ENCODE peak calls at places on chromosomes 6 and 20, in ten cellular contexts. One of them, this sample, is unnamed.

GRCh38 chr6:129679250-129679649 is 30.7 kb downstream of the ARHGAP18 start:
- DNase-seq in EL: peak
- DNase-seq in SW480: no peak
- DNase-seq in RWPE1: no peak
- DNase-seq in T follicular helper cell: no peak
- DNase-seq in aorta: no peak
- DNase-seq in MCF 10A: no peak
- DNase-seq in stimulated activated CD4-positive, alpha-beta T cell treated with anti-CD3 and anti-CD28 coated beads, Interleukin-2, amount 100 ng/mL, for 48 hours: no peak
- DNase-seq in left colon: no peak
- DNase-seq in Caki2: no peak
- DNase-seq in this sample: no peak

GRCh38 chr6:130922922-130923321 is 95.7 kb downstream of the SMLR1 start:
- DNase-seq in stimulated activated CD4-positive, alpha-beta T cell treated with anti-CD3 and anti-CD28 coated beads, Interleukin-2, amount 100 ng/mL, for 48 hours: no peak
- DNase-seq in T follicular helper cell: no peak
- DNase-seq in MCF 10A: no peak
- DNase-seq in RWPE1: no peak
- DNase-seq in Caki2: no peak
- DNase-seq in left colon: no peak
- DNase-seq in aorta: no peak
- DNase-seq in SW480: no peak
- DNase-seq in EL: no peak
- DNase-seq in this sample: no peak

GRCh38 chr6:8268156-8268555 is 165.8 kb upstream of the EEF1E1 start:
- DNase-seq in MCF 10A: peak
- DNase-seq in EL: no peak
- DNase-seq in RWPE1: no peak
- DNase-seq in left colon: no peak
- DNase-seq in Caki2: no peak
- DNase-seq in aorta: no peak
- DNase-seq in T follicular helper cell: no peak
- DNase-seq in stimulated activated CD4-positive, alpha-beta T cell treated with anti-CD3 and anti-CD28 coated beads, Interleukin-2, amount 100 ng/mL, for 48 hours: no peak
- DNase-seq in SW480: no peak
- DNase-seq in this sample: no peak

GRCh38 chr20:25279403-25279802 is 31.5 kb downstream of the PYGB start:
- DNase-seq in aorta: peak
- DNase-seq in Caki2: no peak
- DNase-seq in MCF 10A: no peak
- DNase-seq in RWPE1: no peak
- DNase-seq in EL: no peak
- DNase-seq in SW480: no peak
- DNase-seq in left colon: peak
- DNase-seq in T follicular helper cell: no peak
- DNase-seq in stimulated activated CD4-positive, alpha-beta T cell treated with anti-CD3 and anti-CD28 coated beads, Interleukin-2, amount 100 ng/mL, for 48 hours: no peak
- DNase-seq in this sample: no peak

GRCh38 chr20:62540504-62540903 is 64.7 kb upstream of the GATA5 start:
- DNase-seq in RWPE1: no peak
- DNase-seq in MCF 10A: no peak
- DNase-seq in aorta: no peak
- DNase-seq in Caki2: no peak
- DNase-seq in SW480: no peak
- DNase-seq in T follicular helper cell: no peak
- DNase-seq in left colon: no peak
- DNase-seq in stimulated activated CD4-positive, alpha-beta T cell treated with anti-CD3 and anti-CD28 coated beads, Interleukin-2, amount 100 ng/mL, for 48 hours: no peak
- DNase-seq in EL: no peak
- DNase-seq in this sample: no peak

GRCh38 chr6:155381856-155382690 is 67.8 kb upstream of the TFB1M start:
- DNase-seq in T follicular helper cell: no peak
- DNase-seq in aorta: no peak
- DNase-seq in SW480: no peak
- DNase-seq in left colon: no peak
- DNase-seq in MCF 10A: peak
- DNase-seq in EL: peak
- DNase-seq in stimulated activated CD4-positive, alpha-beta T cell treated with anti-CD3 and anti-CD28 coated beads, Interleukin-2, amount 100 ng/mL, for 48 hours: no peak
- DNase-seq in RWPE1: no peak
- DNase-seq in Caki2: no peak
- DNase-seq in this sample: no peak

GRCh38 chr20:5770987-5771318 is 20.8 kb downstream of the SHLD1 start:
- DNase-seq in left colon: no peak
- DNase-seq in T follicular helper cell: no peak
- DNase-seq in MCF 10A: no peak
- DNase-seq in stimulated activated CD4-positive, alpha-beta T cell treated with anti-CD3 and anti-CD28 coated beads, Interleukin-2, amount 100 ng/mL, for 48 hours: no peak
- DNase-seq in aorta: no peak
- DNase-seq in SW480: no peak
- DNase-seq in EL: no peak
- DNase-seq in RWPE1: no peak
- DNase-seq in Caki2: no peak
- DNase-seq in this sample: no peak

GRCh38 chr20:47220161-47220582 is 136.3 kb downstream of the ZMYND8 start:
- DNase-seq in RWPE1: peak
- DNase-seq in Caki2: no peak
- DNase-seq in aorta: no peak
- DNase-seq in SW480: peak
- DNase-seq in stimulated activated CD4-positive, alpha-beta T cell treated with anti-CD3 and anti-CD28 coated beads, Interleukin-2, amount 100 ng/mL, for 48 hours: peak
- DNase-seq in T follicular helper cell: peak
- DNase-seq in left colon: no peak
- DNase-seq in MCF 10A: peak
- DNase-seq in EL: peak
- DNase-seq in this sample: peak

GRCh38 chr6:87071683-87072082 is 23.2 kb downstream of the CGA start:
- DNase-seq in aorta: no peak
- DNase-seq in left colon: no peak
- DNase-seq in stimulated activated CD4-positive, alpha-beta T cell treated with anti-CD3 and anti-CD28 coated beads, Interleukin-2, amount 100 ng/mL, for 48 hours: no peak
- DNase-seq in MCF 10A: no peak
- DNase-seq in T follicular helper cell: no peak
- DNase-seq in RWPE1: no peak
- DNase-seq in EL: no peak
- DNase-seq in SW480: no peak
- DNase-seq in Caki2: no peak
- DNase-seq in this sample: no peak

GRCh38 chr6:83517500-83517899 is 5.2 kb downstream of the PRSS35 start:
- DNase-seq in RWPE1: no peak
- DNase-seq in T follicular helper cell: no peak
- DNase-seq in left colon: no peak
- DNase-seq in SW480: no peak
- DNase-seq in Caki2: no peak
- DNase-seq in MCF 10A: no peak
- DNase-seq in EL: no peak
- DNase-seq in aorta: no peak
- DNase-seq in stimulated activated CD4-positive, alpha-beta T cell treated with anti-CD3 and anti-CD28 coated beads, Interleukin-2, amount 100 ng/mL, for 48 hours: no peak
- DNase-seq in this sample: no peak

GRCh38 chr6:47413752-47414516 is 63.7 kb upstream of the CD2AP start:
- DNase-seq in aorta: no peak
- DNase-seq in EL: peak
- DNase-seq in T follicular helper cell: peak
- DNase-seq in left colon: no peak
- DNase-seq in Caki2: peak
- DNase-seq in SW480: peak
- DNase-seq in MCF 10A: peak
- DNase-seq in RWPE1: peak
- DNase-seq in stimulated activated CD4-positive, alpha-beta T cell treated with anti-CD3 and anti-CD28 coated beads, Interleukin-2, amount 100 ng/mL, for 48 hours: no peak
- DNase-seq in this sample: peak

GRCh38 chr6:111692327-111693164 is 86.9 kb upstream of the TRAF3IP2 start:
- DNase-seq in Caki2: no peak
- DNase-seq in MCF 10A: no peak
- DNase-seq in stimulated activated CD4-positive, alpha-beta T cell treated with anti-CD3 and anti-CD28 coated beads, Interleukin-2, amount 100 ng/mL, for 48 hours: no peak
- DNase-seq in RWPE1: no peak
- DNase-seq in SW480: peak
- DNase-seq in left colon: peak
- DNase-seq in T follicular helper cell: no peak
- DNase-seq in aorta: no peak
- DNase-seq in EL: no peak
- DNase-seq in this sample: no peak

GRCh38 chr20:53330744-53331143 is 262.9 kb downstream of the ZNF217 start:
- DNase-seq in stimulated activated CD4-positive, alpha-beta T cell treated with anti-CD3 and anti-CD28 coated beads, Interleukin-2, amount 100 ng/mL, for 48 hours: no peak
- DNase-seq in SW480: no peak
- DNase-seq in T follicular helper cell: no peak
- DNase-seq in MCF 10A: no peak
- DNase-seq in Caki2: no peak
- DNase-seq in RWPE1: no peak
- DNase-seq in EL: no peak
- DNase-seq in left colon: no peak
- DNase-seq in aorta: no peak
- DNase-seq in this sample: no peak

GRCh38 chr6:340991-341827 is 48.9 kb downstream of the DUSP22 start:
- DNase-seq in SW480: no peak
- DNase-seq in left colon: peak
- DNase-seq in T follicular helper cell: no peak
- DNase-seq in MCF 10A: peak
- DNase-seq in RWPE1: no peak
- DNase-seq in Caki2: no peak
- DNase-seq in aorta: peak
- DNase-seq in EL: no peak
- DNase-seq in stimulated activated CD4-positive, alpha-beta T cell treated with anti-CD3 and anti-CD28 coated beads, Interleukin-2, amount 100 ng/mL, for 48 hours: no peak
- DNase-seq in this sample: no peak

GRCh38 chr6:166166314-166167257 is 1.1 kb downstream of the TBXT start:
- DNase-seq in T follicular helper cell: no peak
- DNase-seq in MCF 10A: no peak
- DNase-seq in EL: no peak
- DNase-seq in left colon: no peak
- DNase-seq in Caki2: no peak
- DNase-seq in aorta: no peak
- DNase-seq in RWPE1: no peak
- DNase-seq in SW480: no peak
- DNase-seq in stimulated activated CD4-positive, alpha-beta T cell treated with anti-CD3 and anti-CD28 coated beads, Interleukin-2, amount 100 ng/mL, for 48 hours: no peak
- DNase-seq in this sample: no peak

GRCh38 chr6:107820571-107821261 is 3.4 kb downstream of the SCML4 start:
- DNase-seq in MCF 10A: peak
- DNase-seq in RWPE1: no peak
- DNase-seq in EL: peak
- DNase-seq in left colon: no peak
- DNase-seq in SW480: no peak
- DNase-seq in T follicular helper cell: no peak
- DNase-seq in stimulated activated CD4-positive, alpha-beta T cell treated with anti-CD3 and anti-CD28 coated beads, Interleukin-2, amount 100 ng/mL, for 48 hours: no peak
- DNase-seq in aorta: no peak
- DNase-seq in Caki2: no peak
- DNase-seq in this sample: peak

GRCh38 chr20:46651091-46651962 is at the start of gene SLC13A3:
- DNase-seq in MCF 10A: no peak
- DNase-seq in SW480: no peak
- DNase-seq in stimulated activated CD4-positive, alpha-beta T cell treated with anti-CD3 and anti-CD28 coated beads, Interleukin-2, amount 100 ng/mL, for 48 hours: no peak
- DNase-seq in left colon: no peak
- DNase-seq in RWPE1: no peak
- DNase-seq in T follicular helper cell: no peak
- DNase-seq in aorta: no peak
- DNase-seq in Caki2: no peak
- DNase-seq in EL: no peak
- DNase-seq in this sample: no peak

GRCh38 chr6:117280922-117281321 is 15.6 kb downstream of the VGLL2 start:
- DNase-seq in EL: peak
- DNase-seq in left colon: no peak
- DNase-seq in MCF 10A: peak
- DNase-seq in aorta: no peak
- DNase-seq in T follicular helper cell: no peak
- DNase-seq in stimulated activated CD4-positive, alpha-beta T cell treated with anti-CD3 and anti-CD28 coated beads, Interleukin-2, amount 100 ng/mL, for 48 hours: no peak
- DNase-seq in SW480: no peak
- DNase-seq in Caki2: no peak
- DNase-seq in RWPE1: no peak
- DNase-seq in this sample: peak

GRCh38 chr6:74578339-74578738 is 627.5 kb downstream of the COL12A1 start:
- DNase-seq in SW480: no peak
- DNase-seq in T follicular helper cell: no peak
- DNase-seq in MCF 10A: peak
- DNase-seq in stimulated activated CD4-positive, alpha-beta T cell treated with anti-CD3 and anti-CD28 coated beads, Interleukin-2, amount 100 ng/mL, for 48 hours: no peak
- DNase-seq in RWPE1: no peak
- DNase-seq in Caki2: peak
- DNase-seq in EL: peak
- DNase-seq in aorta: no peak
- DNase-seq in left colon: no peak
- DNase-seq in this sample: no peak

GRCh38 chr20:37364927-37365272 is 19.0 kb downstream of the SRC start:
- DNase-seq in left colon: no peak
- DNase-seq in SW480: no peak
- DNase-seq in Caki2: no peak
- DNase-seq in aorta: peak
- DNase-seq in MCF 10A: no peak
- DNase-seq in EL: no peak
- DNase-seq in T follicular helper cell: no peak
- DNase-seq in RWPE1: no peak
- DNase-seq in stimulated activated CD4-positive, alpha-beta T cell treated with anti-CD3 and anti-CD28 coated beads, Interleukin-2, amount 100 ng/mL, for 48 hours: no peak
- DNase-seq in this sample: no peak

GRCh38 chr6:90162648-90163409 is 133.8 kb downstream of the BACH2 start:
- DNase-seq in SW480: no peak
- DNase-seq in MCF 10A: no peak
- DNase-seq in T follicular helper cell: no peak
- DNase-seq in EL: no peak
- DNase-seq in left colon: no peak
- DNase-seq in stimulated activated CD4-positive, alpha-beta T cell treated with anti-CD3 and anti-CD28 coated beads, Interleukin-2, amount 100 ng/mL, for 48 hours: no peak
- DNase-seq in Caki2: no peak
- DNase-seq in aorta: no peak
- DNase-seq in RWPE1: no peak
- DNase-seq in this sample: no peak

GRCh38 chr6:39335780-39336541 is 13.5 kb upstream of the KCNK16 start:
- DNase-seq in stimulated activated CD4-positive, alpha-beta T cell treated with anti-CD3 and anti-CD28 coated beads, Interleukin-2, amount 100 ng/mL, for 48 hours: no peak
- DNase-seq in SW480: peak
- DNase-seq in T follicular helper cell: no peak
- DNase-seq in EL: peak
- DNase-seq in Caki2: no peak
- DNase-seq in MCF 10A: no peak
- DNase-seq in left colon: no peak
- DNase-seq in aorta: no peak
- DNase-seq in RWPE1: no peak
- DNase-seq in this sample: no peak

GRCh38 chr20:21109144-21109543 is 3.0 kb upstream of the LINC00237 start:
- DNase-seq in left colon: no peak
- DNase-seq in Caki2: no peak
- DNase-seq in aorta: no peak
- DNase-seq in MCF 10A: peak
- DNase-seq in SW480: peak
- DNase-seq in T follicular helper cell: no peak
- DNase-seq in stimulated activated CD4-positive, alpha-beta T cell treated with anti-CD3 and anti-CD28 coated beads, Interleukin-2, amount 100 ng/mL, for 48 hours: no peak
- DNase-seq in EL: no peak
- DNase-seq in RWPE1: no peak
- DNase-seq in this sample: no peak

GRCh38 chr20:63527184-63527583 is 6.6 kb downstream of the PPDPF start:
- DNase-seq in Caki2: no peak
- DNase-seq in T follicular helper cell: no peak
- DNase-seq in aorta: peak
- DNase-seq in MCF 10A: no peak
- DNase-seq in RWPE1: no peak
- DNase-seq in stimulated activated CD4-positive, alpha-beta T cell treated with anti-CD3 and anti-CD28 coated beads, Interleukin-2, amount 100 ng/mL, for 48 hours: no peak
- DNase-seq in SW480: no peak
- DNase-seq in EL: no peak
- DNase-seq in left colon: no peak
- DNase-seq in this sample: no peak

GRCh38 chr6:106085984-106086832 is at the start of gene PRDM1:
- DNase-seq in Caki2: peak
- DNase-seq in RWPE1: peak
- DNase-seq in SW480: peak
- DNase-seq in MCF 10A: peak
- DNase-seq in T follicular helper cell: peak
- DNase-seq in aorta: peak
- DNase-seq in stimulated activated CD4-positive, alpha-beta T cell treated with anti-CD3 and anti-CD28 coated beads, Interleukin-2, amount 100 ng/mL, for 48 hours: peak
- DNase-seq in left colon: peak
- DNase-seq in EL: peak
- DNase-seq in this sample: peak

GRCh38 chr20:25197173-25197869 is 1.8 kb downstream of the ENTPD6 start:
- DNase-seq in EL: no peak
- DNase-seq in MCF 10A: no peak
- DNase-seq in RWPE1: no peak
- DNase-seq in left colon: peak
- DNase-seq in Caki2: no peak
- DNase-seq in SW480: peak
- DNase-seq in aorta: no peak
- DNase-seq in stimulated activated CD4-positive, alpha-beta T cell treated with anti-CD3 and anti-CD28 coated beads, Interleukin-2, amount 100 ng/mL, for 48 hours: no peak
- DNase-seq in T follicular helper cell: no peak
- DNase-seq in this sample: no peak